ENCODE peak calls at places on chromosomes 5 and 9, in four cellular contexts. B is esophagus squamous epithelium, T is cardiac muscle cell, E is ovary. I is an unnamed sample.

GRCh38 chr9:95667789-95668188 is 151.0 kb upstream of the PTCH1 start:
- DNase-seq in T (no peak), B (no peak), E (no peak), I (no peak)

GRCh38 chr5:143413964-143414669 is 10.6 kb upstream of the NR3C1 start:
- DNase-seq in E (no peak), T (no peak), B (no peak), I (no peak)

GRCh38 chr9:111839387-111839786 is 44.6 kb upstream of the SHOC1 start:
- DNase-seq in T (peak; percentile 71), E (no peak), B (no peak), I (no peak)

GRCh38 chr5:95910521-95910920 is 51.1 kb downstream of the ELL2 start:
- DNase-seq in E (no peak), T (no peak), B (no peak), I (no peak)

GRCh38 chr9:124506931-124507879 is at the start of gene NR5A1:
- DNase-seq in B (no peak), E (peak; percentile 79), T (no peak), I (no peak)

GRCh38 chr5:154189256-154189818 is 1.2 kb upstream of the GALNT10 start:
- DNase-seq in T (peak; percentile 5), E (peak; percentile 42), B (no peak), I (no peak)

GRCh38 chr9:137298983-137299521 is 3.0 kb downstream of the NRARP start:
- DNase-seq in B (no peak), E (peak; percentile 18), T (no peak), I (no peak)

GRCh38 chr9:109683521-109683920 is 96.5 kb upstream of the PALM2AKAP2 start:
- DNase-seq in T (no peak), E (no peak), B (no peak), I (no peak)

GRCh38 chr5:40486437-40487270 is 193.1 kb upstream of the PTGER4 start:
- DNase-seq in T (no peak), E (no peak), B (no peak), I (peak; percentile 40)

GRCh38 chr9:14258840-14259239 is 55.1 kb downstream of the NFIB start:
- DNase-seq in E (no peak), B (no peak), T (peak; percentile 53), I (no peak)

GRCh38 chr9:137313956-137314560 is 12.0 kb upstream of the NRARP start:
- DNase-seq in B (no peak), T (no peak), E (no peak), I (no peak)

GRCh38 chr9:105223544-105224140 is 20.8 kb upstream of the SLC44A1 start:
- DNase-seq in B (no peak), T (no peak), E (no peak), I (no peak)

GRCh38 chr5:135373747-135374515 is 25.1 kb downstream of the MACROH2A1 start:
- DNase-seq in T (no peak), E (no peak), B (no peak), I (no peak)

GRCh38 chr9:110538169-110538568 is 41.4 kb downstream of the SVEP1 start:
- DNase-seq in B (no peak), E (no peak), T (peak; percentile 80), I (no peak)

GRCh38 chr9:122642226-122642625 is 15.2 kb downstream of the OR1B1 start:
- DNase-seq in T (no peak), E (no peak), B (no peak), I (no peak)

GRCh38 chr5:60505796-60506195 is 194.2 kb downstream of the DEPDC1B start:
- DNase-seq in B (no peak), T (no peak), E (no peak), I (no peak)

GRCh38 chr5:68648944-68649874 is 433.7 kb downstream of the PIK3R1 start:
- DNase-seq in B (no peak), E (no peak), T (no peak), I (no peak)

GRCh38 chr9:22037954-22038690 is 29.0 kb upstream of the CDKN2B start:
- DNase-seq in E (no peak), B (no peak), T (peak; percentile 64), I (no peak)

GRCh38 chr9:95024097-95024671 is 293.3 kb downstream of the FANCC start:
- DNase-seq in B (no peak), E (no peak), T (no peak), I (no peak)

GRCh38 chr5:133952729-133953567 is 15.5 kb downstream of the C5orf15 start:
- DNase-seq in T (peak; percentile 98), E (peak; percentile 33), B (no peak), I (no peak)

GRCh38 chr9:132722564-132723065 is 52.4 kb downstream of the GTF3C4 start:
- DNase-seq in E (no peak), T (no peak), B (no peak), I (no peak)
- H3K27me3 ChIP-seq in E (no peaks in the 10 kb centered on the region), T (no peaks in the 10 kb centered on the region), B (no peaks in the 10 kb centered on the region), I (no peaks in the 10 kb centered on the region)

GRCh38 chr5:150068071-150068470 is 18.3 kb downstream of the CSF1R start:
- DNase-seq in T (no peak), B (no peak), E (no peak), I (no peak)

GRCh38 chr5:150065886-150066285 is 20.5 kb downstream of the CSF1R start:
- DNase-seq in T (peak; percentile 32), B (no peak), E (no peak), I (no peak)

GRCh38 chr5:150066436-150066835 is 19.9 kb downstream of the CSF1R start:
- DNase-seq in E (no peak), T (no peak), B (no peak), I (no peak)

GRCh38 chr5:150067405-150067960 is 18.9 kb downstream of the CSF1R start:
- DNase-seq in T (no peak), B (no peak), E (no peak), I (no peak)

GRCh38 chr5:150066901-150067396 is 19.4 kb downstream of the CSF1R start:
- DNase-seq in E (no peak), B (no peak), T (peak; percentile 68), I (no peak)
- H3K4me3 ChIP-seq in E (no peak overlapping the region), B (no peak overlapping the region), T (no peak overlapping the region), I (no peak overlapping the region)

GRCh38 chr9:87547665-87548064 is 50.0 kb downstream of the DAPK1 start:
- DNase-seq in B (no peak), E (no peak), T (no peak), I (no peak)
- H3K4me1 ChIP-seq in B (no peaks in the 10 kb centered on the region), E (peaks cover 14% of the 10 kb centered on the region), T (no peaks in the 10 kb centered on the region), I (no peaks in the 10 kb centered on the region)

DNA sequence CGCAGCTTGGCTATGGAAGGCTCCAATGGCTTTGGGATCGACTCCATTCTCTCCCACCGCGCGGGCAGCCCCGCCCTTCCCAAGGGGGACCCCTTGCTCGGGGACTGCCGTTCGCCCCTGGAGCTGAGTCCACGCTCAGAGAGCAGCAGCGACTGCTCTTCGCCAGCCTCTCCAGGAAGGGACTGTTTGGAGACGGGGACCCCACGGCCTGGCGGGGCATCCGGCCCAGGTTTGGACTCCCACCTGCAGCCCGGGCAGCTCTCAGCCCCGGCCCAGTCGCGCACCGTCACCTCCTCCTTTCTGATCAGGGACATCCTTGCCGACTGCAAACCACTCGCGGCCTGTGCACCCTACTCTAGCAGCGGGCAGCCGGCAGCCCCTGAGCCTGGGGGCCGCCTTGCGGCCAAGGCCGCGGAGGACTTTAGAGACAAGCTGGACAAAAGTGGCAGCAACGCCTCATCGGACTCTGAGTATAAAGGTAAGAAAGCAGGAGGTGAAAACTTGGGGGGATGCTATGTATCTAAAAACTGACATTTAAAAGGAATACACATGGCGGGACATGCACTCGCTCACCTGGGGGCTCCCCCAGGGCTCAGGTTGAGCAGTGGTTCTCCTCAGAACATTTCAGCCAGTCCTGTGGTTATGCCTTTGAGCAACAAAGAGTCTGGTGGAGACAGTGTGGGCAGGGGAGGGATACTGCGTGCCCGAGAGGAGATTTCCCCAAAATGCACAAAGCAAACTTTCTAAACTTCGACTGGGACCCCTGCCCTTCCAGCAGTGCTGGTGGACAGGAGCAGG is 579 bp downstream of the BARHL1 start:
- DNase-seq in E (no peak), T (no peak), B (no peak), I (no peak)
- H3K27me3 ChIP-seq in E (peaks cover 13% of the 10 kb centered on the region), T (peaks cover 99% of the 10 kb centered on the region), B (peaks cover 71% of the 10 kb centered on the region), I (peaks cover 87% of the 10 kb centered on the region)

GRCh38 chr5:142110988-142111687 is 2.6 kb downstream of the NDFIP1 start:
- DNase-seq in B (no peak), E (no peak), T (no peak), I (no peak)
- H3K4me3 ChIP-seq in B (no peak overlapping the region), E (no peak overlapping the region), T (peak overlapping the region; percentile 83), I (peak overlapping the region; percentile 6)

GRCh38 chr9:81984911-81985310 is 3.7 kb upstream of the SPATA31D1 start:
- DNase-seq in E (no peak), B (no peak), T (no peak), I (no peak)
- H3K4me1 ChIP-seq in E (no peaks in the 10 kb centered on the region), B (no peaks in the 10 kb centered on the region), T (peaks cover 16% of the 10 kb centered on the region), I (no peaks in the 10 kb centered on the region)

GRCh38 chr9:126488881-126489404 is 124.8 kb upstream of the LMX1B start:
- DNase-seq in B (no peak), E (no peak), T (no peak), I (no peak)

GRCh38 chr9:126494264-126494663 is 119.5 kb upstream of the LMX1B start:
- DNase-seq in E (no peak), T (no peak), B (no peak), I (no peak)

GRCh38 chr9:126488310-126488709 is 125.4 kb upstream of the LMX1B start:
- DNase-seq in B (no peak), T (no peak), E (no peak), I (no peak)

GRCh38 chr9:126489604-126490593 is 123.8 kb upstream of the LMX1B start:
- DNase-seq in E (no peak), B (no peak), T (no peak), I (no peak)

DNA sequence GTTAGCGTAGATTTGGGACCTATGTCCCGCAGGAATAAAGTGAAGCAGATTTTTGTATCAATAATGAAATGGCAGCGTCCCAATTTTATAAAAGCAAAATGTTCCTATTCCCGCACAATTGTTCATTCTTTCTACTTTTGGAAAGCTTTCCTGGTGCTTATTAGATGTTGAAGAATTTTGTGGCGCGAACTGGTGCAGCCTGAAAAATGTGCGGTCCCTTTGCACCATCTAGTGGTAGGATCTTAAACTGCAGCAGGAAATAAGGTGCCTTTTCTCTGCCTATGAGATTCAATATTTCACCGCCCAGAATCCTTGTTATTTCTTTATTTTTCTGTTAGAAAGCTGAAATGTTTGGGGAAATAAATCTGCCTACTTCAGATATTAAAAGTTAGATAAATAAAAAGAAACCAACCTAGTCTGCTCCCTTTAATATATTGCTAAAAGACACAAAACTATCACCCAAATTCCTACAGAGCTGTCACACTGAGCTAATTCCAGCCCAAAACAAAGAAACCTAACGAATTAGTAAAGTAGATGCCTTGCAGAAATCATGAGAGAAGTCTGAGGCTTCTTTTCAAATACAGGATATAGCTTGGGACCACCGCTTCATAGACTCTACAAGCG is 122.4 kb upstream of the LMX1B start:
- DNase-seq in T (peak; percentile 76), E (no peak), B (no peak), I (peak; percentile 30)
- H3K27me3 ChIP-seq in T (no peaks in the 10 kb centered on the region), E (no peaks in the 10 kb centered on the region), B (no peaks in the 10 kb centered on the region), I (no peaks in the 10 kb centered on the region)

DNA sequence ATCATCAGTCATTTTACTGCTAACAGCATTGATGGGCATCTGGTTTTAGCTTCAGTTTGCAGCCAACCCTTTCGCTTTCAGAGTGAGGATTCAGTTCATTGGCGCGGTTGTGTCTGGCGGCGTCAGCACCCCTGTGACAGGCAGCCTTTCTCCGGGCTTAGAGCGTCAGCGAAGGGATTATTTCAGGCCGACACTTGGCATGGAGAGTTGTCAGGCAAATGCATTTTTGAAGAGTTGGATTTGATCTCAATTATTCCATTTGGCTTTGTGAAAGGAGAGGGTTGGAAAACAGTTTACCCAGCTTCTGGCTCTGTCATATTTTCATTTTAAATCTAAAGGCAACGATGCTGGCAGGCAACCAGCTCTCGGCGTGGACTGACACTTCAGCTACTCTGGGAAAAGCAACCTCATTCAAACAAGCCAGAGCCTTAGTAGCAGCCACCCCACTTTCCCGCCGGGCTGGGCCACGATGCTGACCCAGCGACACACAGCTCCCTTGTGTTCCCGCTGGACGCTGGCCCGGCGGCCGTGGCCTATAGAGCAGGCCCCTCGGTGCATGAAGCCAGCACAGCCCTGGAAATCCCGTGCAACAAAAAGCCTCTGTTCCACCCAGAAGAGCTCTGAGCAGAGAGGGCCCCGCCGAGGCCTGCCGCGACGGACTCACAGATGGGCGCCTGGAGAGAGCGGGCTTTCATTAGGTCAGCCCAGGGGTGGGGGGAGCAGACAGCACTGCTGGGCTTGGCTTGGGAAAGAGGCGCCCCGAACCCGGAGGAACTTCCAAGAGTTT is 28.9 kb upstream of the LPCAT1 start:
- DNase-seq in E (no peak), T (peak; percentile 52), B (no peak), I (no peak)
- H3K4me3 ChIP-seq in E (no peak overlapping the region), T (no peak overlapping the region), B (peak overlapping the region; percentile 5), I (no peak overlapping the region)